ENCODE peak calls at places on chromosome 9, in four cellular contexts. B, L, E and H are unnamed samples.

GRCh38 chr9:132881826-132882225 is 3.1 kb downstream of the SPACA9 start:
- DNase-seq in B (no peak), L (no peak), E (no peak), H (no peak)

GRCh38 chr9:114301798-114302565 is 20.9 kb upstream of the ORM1 start:
- DNase-seq in B (peak; percentile 27), L (no peak), E (no peak), H (no peak)

GRCh38 chr9:107260437-107261081 is 22.5 kb upstream of the RAD23B start:
- DNase-seq in B (no peak), L (peak; percentile 88), E (no peak), H (peak; percentile 54)

GRCh38 chr9:69762527-69762926 is 2.7 kb upstream of the PTAR1 start:
- DNase-seq in B (no peak), L (no peak), E (no peak), H (no peak)

GRCh38 chr9:105881654-105882349 is 187.5 kb downstream of the TMEM38B start:
- DNase-seq in B (peak; percentile 88), L (peak; percentile 25), E (peak; percentile 64), H (peak; percentile 65)

GRCh38 chr9:24986331-24986730 is 440.6 kb upstream of the IZUMO3 start:
- DNase-seq in B (no peak), L (no peak), E (no peak), H (no peak)

GRCh38 chr9:16202913-16203734 is 650.3 kb downstream of the CCDC171 start:
- DNase-seq in B (no peak), L (no peak), E (no peak), H (no peak)

GRCh38 chr9:11038956-11039355 is 426.2 kb upstream of the PTPRD start:
- DNase-seq in B (no peak), L (no peak), E (no peak), H (no peak)

GRCh38 chr9:87564706-87565335 is 67.2 kb downstream of the DAPK1 start:
- DNase-seq in B (no peak), L (no peak), E (no peak), H (no peak)

GRCh38 chr9:37650873-37651768 is at the start of gene FRMPD1:
- DNase-seq in B (peak; percentile 82), L (no peak), E (peak; percentile 75), H (peak; percentile 17)

GRCh38 chr9:967851-968641 is 8.4 kb upstream of the DMRT3 start:
- DNase-seq in B (peak; percentile 53), L (no peak), E (no peak), H (no peak)

GRCh38 chr9:91720313-91720712 is 229.7 kb downstream of the ROR2 start:
- DNase-seq in B (no peak), L (no peak), E (no peak), H (no peak)

GRCh38 chr9:135971892-135972291 is 10.7 kb upstream of the UBAC1 start:
- DNase-seq in B (peak; percentile 98), L (no peak), E (peak; percentile 78), H (peak; percentile 71)

GRCh38 chr9:19181002-19181401 is 49.5 kb upstream of the DENND4C start:
- DNase-seq in B (no peak), L (no peak), E (no peak), H (no peak)

GRCh38 chr9:21516796-21517195 is 34.7 kb upstream of the IFNE start:
- DNase-seq in B (no peak), L (no peak), E (no peak), H (no peak)

GRCh38 chr9:135440620-135441019 is 39.0 kb upstream of the PPP1R26 start:
- DNase-seq in B (no peak), L (no peak), E (peak; percentile 43), H (peak; percentile 80)

GRCh38 chr9:112841261-112841660 is 49.4 kb downstream of the SLC46A2 start:
- DNase-seq in B (no peak), L (no peak), E (no peak), H (peak; percentile 77)

GRCh38 chr9:92716557-92716956 is 46.6 kb upstream of the IPPK start:
- DNase-seq in B (peak; percentile 100), L (no peak), E (peak; percentile 76), H (peak; percentile 47)

GRCh38 chr9:134682651-134683364 is 41.2 kb downstream of the COL5A1 start:
- DNase-seq in B (no peak), L (no peak), E (no peak), H (no peak)

GRCh38 chr9:36625006-36625600 is 52.4 kb downstream of the MELK start:
- DNase-seq in B (no peak), L (no peak), E (no peak), H (no peak)

GRCh38 chr9:71762900-71763653 is 5.2 kb downstream of the CEMIP2 start:
- DNase-seq in B (no peak), L (no peak), E (no peak), H (peak; percentile 82)

GRCh38 chr9:137531099-137531765 is 19.0 kb downstream of the PNPLA7 start:
- DNase-seq in B (no peak), L (no peak), E (no peak), H (no peak)

GRCh38 chr9:87256973-87257372 is 240.7 kb upstream of the DAPK1 start:
- DNase-seq in B (no peak), L (no peak), E (no peak), H (no peak)

GRCh38 chr9:76161103-76161502 is 233.1 kb downstream of the RFK start:
- DNase-seq in B (no peak), L (no peak), E (no peak), H (no peak)

GRCh38 chr9:107566596-107566995 is 77.0 kb upstream of the KLF4 start:
- DNase-seq in B (no peak), L (no peak), E (no peak), H (no peak)

GRCh38 chr9:15142903-15143534 is 164.0 kb downstream of the TTC39B start:
- DNase-seq in B (no peak), L (no peak), E (peak; percentile 42), H (peak; percentile 50)

GRCh38 chr9:78243130-78243529 is 7.3 kb downstream of the CEP78 start:
- DNase-seq in B (no peak), L (no peak), E (no peak), H (no peak)

GRCh38 chr9:137222190-137223077 is at the start of gene RNF208:
- DNase-seq in B (no peak), L (no peak), E (no peak), H (no peak)

GRCh38 chr9:16413509-16414016 is 456.9 kb downstream of the BNC2 start:
- DNase-seq in B (no peak), L (no peak), E (no peak), H (peak; percentile 95)

GRCh38 chr9:114164191-114164794 is 9.0 kb downstream of the COL27A1 start:
- DNase-seq in B (no peak), L (no peak), E (no peak), H (no peak)

GRCh38 chr9:16784002-16784401 is 86.5 kb downstream of the BNC2 start:
- DNase-seq in B (no peak), L (no peak), E (no peak), H (no peak)

GRCh38 chr9:135272608-135273007 is 185.1 kb downstream of the OLFM1 start:
- DNase-seq in B (no peak), L (no peak), E (no peak), H (no peak)

GRCh38 chr9:71774917-71775316 is 6.6 kb upstream of the CEMIP2 start:
- DNase-seq in B (no peak), L (no peak), E (no peak), H (no peak)

GRCh38 chr9:123371805-123372590 is 16.0 kb downstream of the CRB2 start:
- DNase-seq in B (no peak), L (no peak), E (no peak), H (no peak)

GRCh38 chr9:13351768-13352386 is 72.4 kb upstream of the MPDZ start:
- DNase-seq in B (no peak), L (no peak), E (peak; percentile 12), H (peak; percentile 23)

GRCh38 chr9:16136961-16137360 is 584.1 kb downstream of the CCDC171 start:
- DNase-seq in B (no peak), L (no peak), E (no peak), H (no peak)

GRCh38 chr9:7003876-7004275 is 246.1 kb downstream of the KDM4C start:
- DNase-seq in B (no peak), L (no peak), E (no peak), H (no peak)
- TF ChIP-seq RAD21 in B (no peak), L (no peak), E (no peak), H (no peak)

GRCh38 chr9:127185931-127186781 is 63.7 kb upstream of the ANGPTL2 start:
- DNase-seq in B (no peak), L (no peak), E (no peak), H (peak; percentile 20)
- TF ChIP-seq CREB1 in B (no peak), L (no peak), E (no peak), H (no peak)

DNA sequence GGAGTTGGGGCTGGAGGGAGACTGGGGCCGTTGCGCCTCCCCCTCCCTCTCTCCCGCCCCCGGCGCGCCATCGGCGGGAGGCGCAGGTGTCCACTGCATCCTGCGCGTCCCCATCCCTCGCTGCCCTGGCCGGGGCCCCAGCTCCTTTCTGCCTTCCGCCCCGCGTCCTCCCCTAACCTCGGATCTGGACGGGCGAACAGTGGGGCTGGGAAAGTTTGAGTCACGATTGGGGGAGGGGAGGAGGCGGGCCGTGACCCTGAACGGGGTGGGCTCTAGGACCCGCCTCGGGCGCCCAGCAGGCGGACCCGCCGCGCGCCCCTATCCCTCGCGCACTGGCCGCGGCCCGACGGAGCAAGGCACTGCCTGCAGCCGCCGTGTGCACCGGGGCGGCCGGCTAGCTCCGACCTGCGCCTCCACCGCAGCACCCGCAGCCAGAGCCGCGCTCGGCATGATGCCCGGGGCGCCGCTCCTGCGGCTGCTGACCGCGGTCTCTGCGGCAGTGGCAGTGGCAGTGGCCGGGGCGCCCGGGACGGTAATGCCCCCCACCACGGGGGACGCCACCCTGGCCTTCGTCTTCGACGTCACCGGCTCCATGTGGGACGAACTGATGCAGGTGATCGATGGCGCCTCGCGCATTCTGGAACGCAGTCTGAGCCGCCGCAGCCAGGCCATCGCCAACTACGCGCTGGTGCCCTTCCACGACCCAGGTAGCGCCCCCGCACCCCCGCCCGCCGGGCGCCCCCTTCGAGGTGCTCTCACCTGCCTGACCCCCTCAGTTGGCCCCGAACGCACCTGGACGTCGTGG is at the start of gene HMCN2:
- DNase-seq in B (peak; percentile 76), L (no peak), E (no peak), H (no peak)
- TF ChIP-seq RAD21 in B (no peak), L (no peak), E (no peak), H (no peak)

GRCh38 chr9:32161209-32161608 is 223.2 kb upstream of the ACO1 start:
- DNase-seq in B (no peak), L (no peak), E (no peak), H (no peak)
- TF ChIP-seq CREB1 in B (no peak), L (no peak), E (no peak), H (no peak)

DNA sequence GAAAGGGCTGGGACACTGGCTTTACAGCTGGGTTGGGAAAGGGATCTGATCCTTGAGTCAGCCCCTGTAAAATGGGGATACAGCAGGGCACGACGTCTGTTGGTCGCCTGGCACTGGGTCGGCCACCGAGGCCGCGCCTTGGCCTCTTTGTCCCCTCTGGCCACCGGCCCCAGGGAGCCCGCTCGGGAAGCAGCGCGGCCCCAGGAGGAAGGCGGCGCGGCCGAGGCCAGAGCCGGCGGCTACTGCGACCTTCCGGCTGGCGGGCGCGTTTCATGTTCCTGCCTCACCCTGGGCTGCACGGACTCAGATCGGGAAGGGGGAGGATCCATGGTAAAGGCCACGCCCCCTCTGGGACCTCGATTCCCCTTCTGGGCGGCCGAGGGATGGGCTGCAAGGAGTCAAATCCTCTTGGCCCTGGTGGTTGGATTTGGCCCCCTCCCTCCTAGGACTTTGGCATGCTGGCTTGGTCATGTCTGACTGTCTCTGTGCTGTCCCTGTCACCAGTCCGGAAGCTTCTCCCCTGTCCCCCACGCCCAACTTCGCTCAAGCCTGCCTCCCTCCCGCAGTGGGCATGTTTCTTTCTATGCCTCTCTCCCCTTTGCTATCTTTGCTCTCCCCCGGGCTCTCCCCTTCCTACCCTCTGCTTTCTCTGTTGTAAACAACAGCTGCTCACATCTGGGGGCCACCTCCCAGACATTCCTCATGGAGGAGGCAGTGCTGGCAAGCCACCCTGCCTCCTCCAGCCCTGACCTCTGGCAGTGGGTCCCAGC is 25.8 kb downstream of the FPGS start:
- DNase-seq in B (peak; percentile 97), L (no peak), E (peak; percentile 95), H (peak; percentile 83)
- TF ChIP-seq RAD21 in B (no peak), L (no peak), E (no peak), H (peak; percentile 37)